ENCODE peak calls at places on chromosomes 16 and 17, in ten cellular contexts. H is HS-5; X is cardiac muscle cell; I is 8988T; J is HCT116; U is CD4-positive, alpha-beta memory T cell; K is NCI-H1105; M is AG04449; O is T-helper 2 cell; N is fibroblast of pulmonary artery. Q is an unnamed sample.

GRCh38 chr17:80352991-80353665 is 61.8 kb upstream of the ENDOV start:
- DNase-seq in H (no peak), X (no peak), I (no peak), J (no peak), U (no peak), K (no peak), M (no peak), O (no peak), N (no peak), Q (no peak)

GRCh38 chr16:89038221-89038721 is 55.4 kb upstream of the ACSF3 start:
- DNase-seq in H (no peak), X (no peak), I (no peak), J (no peak), U (no peak), K (no peak), M (no peak), O (no peak), N (no peak), Q (no peak)

GRCh38 chr17:44948315-44948795 is 782 bp upstream of the KIF18B start:
- DNase-seq in H (no peak), X (no peak), I (no peak), J (no peak), U (no peak), K (no peak), M (no peak), O (no peak), N (no peak), Q (no peak)

GRCh38 chr16:73125860-73126259 is 77.9 kb upstream of the ZFHX3 start:
- DNase-seq in H (peak; percentile 31), X (peak; percentile 90), I (no peak), J (no peak), U (no peak), K (no peak), M (peak; percentile 33), O (no peak), N (peak; percentile 91), Q (no peak)

GRCh38 chr17:47660064-47660492 is 10.4 kb downstream of the KPNB1 start:
- DNase-seq in H (no peak), X (no peak), I (no peak), J (no peak), U (peak; percentile 62), K (no peak), M (no peak), O (no peak), N (no peak), Q (no peak)

GRCh38 chr16:27390157-27390556 is 11.8 kb upstream of the IL21R start:
- DNase-seq in H (no peak), X (no peak), I (no peak), J (no peak), U (no peak), K (no peak), M (no peak), O (no peak), N (no peak), Q (no peak)

GRCh38 chr16:71952818-71953217 is 47.4 kb downstream of the PKD1L3 start:
- DNase-seq in H (no peak), X (no peak), I (no peak), J (no peak), U (no peak), K (no peak), M (no peak), O (no peak), N (no peak), Q (no peak)

GRCh38 chr17:19706791-19707727 is 9.3 kb downstream of the SLC47A2 start:
- DNase-seq in H (no peak), X (no peak), I (peak; percentile 20), J (no peak), U (no peak), K (peak; percentile 92), M (no peak), O (no peak), N (no peak), Q (peak; percentile 62)

GRCh38 chr16:80622007-80622406 is 81.2 kb downstream of the DYNLRB2 start:
- DNase-seq in H (no peak), X (no peak), I (no peak), J (no peak), U (no peak), K (no peak), M (no peak), O (no peak), N (no peak), Q (no peak)

GRCh38 chr16:65936096-65936495 is 430.4 kb upstream of the CDH5 start:
- DNase-seq in H (no peak), X (peak; percentile 3), I (no peak), J (no peak), U (no peak), K (no peak), M (no peak), O (no peak), N (no peak), Q (peak; percentile 13)

GRCh38 chr17:28547623-28548416 is 4.6 kb downstream of the UNC119 start:
- DNase-seq in H (no peak), X (peak; percentile 81), I (peak; percentile 98), J (peak; percentile 68), U (peak; percentile 40), K (peak; percentile 13), M (no peak), O (no peak), N (peak; percentile 77), Q (peak; percentile 91)

GRCh38 chr16:5557448-5557847 is 459.9 kb upstream of the EEF2KMT start:
- DNase-seq in H (no peak), X (no peak), I (no peak), J (no peak), U (no peak), K (no peak), M (no peak), O (no peak), N (no peak), Q (no peak)

GRCh38 chr17:2043785-2044184 is 2.0 kb downstream of the OVCA2 start:
- DNase-seq in H (no peak), X (no peak), I (no peak), J (no peak), U (no peak), K (no peak), M (no peak), O (no peak), N (no peak), Q (no peak)

GRCh38 chr16:9053006-9053601 is 38.3 kb upstream of the HAPSTR1 start:
- DNase-seq in H (no peak), X (peak; percentile 93), I (no peak), J (peak; percentile 74), U (no peak), K (no peak), M (no peak), O (no peak), N (peak; percentile 88), Q (peak; percentile 90)

GRCh38 chr16:71930013-71930563 is 34.8 kb downstream of the IST1 start:
- DNase-seq in H (no peak), X (no peak), I (no peak), J (no peak), U (no peak), K (no peak), M (no peak), O (no peak), N (no peak), Q (no peak)

GRCh38 chr16:11359370-11359769 is 14.1 kb downstream of the RMI2 start:
- DNase-seq in H (no peak), X (no peak), I (no peak), J (peak; percentile 12), U (no peak), K (no peak), M (peak; percentile 54), O (no peak), N (no peak), Q (no peak)

GRCh38 chr17:2899911-2900310 is 103.7 kb downstream of the RAP1GAP2 start:
- DNase-seq in H (no peak), X (no peak), I (no peak), J (no peak), U (no peak), K (peak; percentile 60), M (no peak), O (no peak), N (no peak), Q (no peak)

GRCh38 chr17:78925662-78926555 is 722 bp upstream of the TIMP2 start:
- DNase-seq in H (no peak), X (peak; percentile 94), I (no peak), J (no peak), U (no peak), K (no peak), M (no peak), O (no peak), N (peak; percentile 86), Q (no peak)

GRCh38 chr17:9982159-9982558 is 77.1 kb upstream of the RCVRN start:
- DNase-seq in H (no peak), X (no peak), I (no peak), J (peak; percentile 27), U (no peak), K (no peak), M (no peak), O (no peak), N (no peak), Q (no peak)

GRCh38 chr17:78789663-78790181 is 7.6 kb upstream of the CYTH1 start:
- DNase-seq in H (no peak), X (peak; percentile 60), I (no peak), J (no peak), U (peak; percentile 79), K (peak; percentile 62), M (peak; percentile 50), O (no peak), N (peak; percentile 63), Q (no peak)

GRCh38 chr17:37742762-37743611 is 1.9 kb downstream of the HNF1B start:
- DNase-seq in H (no peak), X (no peak), I (no peak), J (no peak), U (peak; percentile 12), K (no peak), M (no peak), O (no peak), N (no peak), Q (peak; percentile 72)

GRCh38 chr16:21156767-21157467 is 1.6 kb upstream of the LDAF1 start:
- DNase-seq in H (peak; percentile 52), X (peak; percentile 86), I (peak; percentile 44), J (peak; percentile 78), U (no peak), K (peak; percentile 39), M (peak; percentile 52), O (no peak), N (peak; percentile 89), Q (peak; percentile 64)

GRCh38 chr16:3645504-3646347 is 8.8 kb upstream of the DNASE1 start:
- DNase-seq in H (no peak), X (peak; percentile 23), I (no peak), J (no peak), U (no peak), K (no peak), M (no peak), O (no peak), N (no peak), Q (peak; percentile 85)

GRCh38 chr17:48639982-48640857 is 14.1 kb upstream of the HOXB9 start:
- DNase-seq in H (no peak), X (no peak), I (no peak), J (no peak), U (no peak), K (no peak), M (no peak), O (no peak), N (no peak), Q (no peak)

GRCh38 chr16:55499281-55499680 is 9.6 kb upstream of the LPCAT2 start:
- DNase-seq in H (no peak), X (no peak), I (peak; percentile 1), J (no peak), U (no peak), K (no peak), M (no peak), O (no peak), N (no peak), Q (peak; percentile 29)

GRCh38 chr16:64343061-64343819 is 778.6 kb downstream of the CDH11 start:
- DNase-seq in H (no peak), X (no peak), I (no peak), J (no peak), U (no peak), K (no peak), M (no peak), O (no peak), N (no peak), Q (no peak)

GRCh38 chr17:79819534-79820276 is 19.5 kb downstream of the CBX4 start:
- DNase-seq in H (no peak), X (no peak), I (no peak), J (no peak), U (no peak), K (no peak), M (no peak), O (no peak), N (no peak), Q (no peak)

GRCh38 chr16:89256651-89257254 is 39.2 kb downstream of the ZNF778 start:
- DNase-seq in H (no peak), X (peak; percentile 32), I (peak; percentile 72), J (no peak), U (peak; percentile 68), K (no peak), M (no peak), O (peak; percentile 41), N (peak; percentile 29), Q (peak; percentile 69)

Q was measured in ecto neural progenitor cell.